ENCODE peak calls at places on chromosome 17, in nine cellular contexts. U is stimulated activated CD8-positive, alpha-beta memory T cell treated with anti-CD3 and anti-CD28 coated beads, Interleukin-2, amount 100 ng/mL, for 1 hour; J is HT1080; M is T-helper 1 cell; C is stimulated activated CD4-positive, alpha-beta T cell treated with anti-CD3 and anti-CD28 coated beads, TNF-alpha, amount 100 ng/mL, for 48 hours; B is CD14-positive monocyte; A is activated naive CD4-positive, alpha-beta T cell; O is HTR-8/SVneo; Z is left cardiac atrium. W is an unnamed sample.

GRCh38 chr17:5325851-5326250 is 43.8 kb downstream of the RABEP1 start:
- DNase-seq in A (no peak), U (no peak), C (no peak), Z (no peak), M (no peak), J (no peak), O (no peak), B (no peak), W (no peak)

GRCh38 chr17:47707056-47707791 is 13.3 kb downstream of the TBKBP1 start:
- DNase-seq in M (no peak), U (no peak), Z (no peak), C (no peak), J (peak; percentile 61), O (no peak), A (no peak), B (no peak), W (peak; percentile 16)

GRCh38 chr17:27792095-27792494 is 8.2 kb downstream of the NOS2 start:
- DNase-seq in Z (no peak), U (no peak), J (no peak), M (no peak), O (no peak), A (no peak), C (no peak), B (no peak), W (no peak)

GRCh38 chr17:57913576-57914273 is 41.5 kb downstream of the CUEDC1 start:
- DNase-seq in M (no peak), U (no peak), A (no peak), J (no peak), Z (peak; percentile 55), B (no peak), C (no peak), O (no peak), W (no peak)

GRCh38 chr17:45096141-45096540 is 35.0 kb downstream of the NMT1 start:
- DNase-seq in J (peak; percentile 35), U (no peak), O (peak; percentile 56), M (no peak), A (no peak), B (no peak), C (no peak), Z (no peak), W (no peak)

GRCh38 chr17:57407287-57408063 is 151.2 kb downstream of the MSI2 start:
- DNase-seq in O (no peak), C (no peak), J (no peak), A (no peak), U (no peak), B (no peak), Z (no peak), M (no peak), W (no peak)

GRCh38 chr17:82374626-82375331 is 3.2 kb downstream of the UTS2R start:
- DNase-seq in J (no peak), M (no peak), A (no peak), C (no peak), U (no peak), O (no peak), Z (peak; percentile 8), B (no peak), W (no peak)

GRCh38 chr17:19248923-19249574 is 11.9 kb downstream of the EPN2 start:
- DNase-seq in Z (peak; percentile 67), J (peak; percentile 83), B (no peak), A (no peak), U (no peak), O (no peak), M (no peak), C (no peak), W (peak; percentile 82)

GRCh38 chr17:9937164-9937835 is 32.2 kb upstream of the RCVRN start:
- DNase-seq in C (no peak), A (no peak), O (no peak), B (no peak), M (no peak), J (no peak), U (no peak), Z (peak; percentile 67), W (no peak)

GRCh38 chr17:58756246-58757161 is 850 bp downstream of the PPM1E start:
- DNase-seq in O (peak; percentile 41), U (no peak), C (no peak), M (no peak), Z (no peak), B (no peak), A (no peak), J (peak; percentile 0), W (no peak)

GRCh38 chr17:61129876-61130275 is 269.8 kb upstream of the TBX2 start:
- DNase-seq in U (no peak), Z (no peak), A (no peak), J (no peak), B (no peak), C (no peak), O (no peak), M (no peak), W (no peak)

GRCh38 chr17:1188812-1189211 is 9.0 kb upstream of the ABR start:
- DNase-seq in J (no peak), M (no peak), Z (peak; percentile 88), O (no peak), A (no peak), B (peak; percentile 81), U (no peak), C (no peak), W (peak; percentile 95)

GRCh38 chr17:6458416-6458950 is 14.2 kb downstream of the PIMREG start:
- DNase-seq in M (no peak), Z (no peak), O (no peak), C (no peak), U (no peak), B (no peak), J (no peak), A (no peak), W (peak; percentile 36)

GRCh38 chr17:21549107-21549687 is 143.1 kb upstream of the KCNJ18 start:
- DNase-seq in Z (no peak), A (no peak), M (no peak), C (no peak), O (no peak), B (no peak), J (peak; percentile 82), U (no peak), W (no peak)

GRCh38 chr17:66985338-66985737 is 20.8 kb downstream of the CACNG4 start:
- DNase-seq in M (no peak), J (no peak), A (no peak), Z (no peak), C (no peak), O (no peak), B (no peak), U (no peak), W (no peak)

GRCh38 chr17:75549246-75550138 is 24.0 kb downstream of the LLGL2 start:
- DNase-seq in A (no peak), B (peak; percentile 37), Z (no peak), C (no peak), J (no peak), O (no peak), M (no peak), U (no peak), W (no peak)

GRCh38 chr17:82092628-82092994 is 5.4 kb downstream of the FASN start:
- DNase-seq in Z (peak; percentile 20), O (no peak), M (no peak), A (no peak), U (no peak), J (no peak), C (no peak), B (no peak), W (peak; percentile 46)

GRCh38 chr17:66837226-66837625 is 2.3 kb downstream of the CACNG5 start:
- DNase-seq in U (no peak), M (no peak), B (no peak), A (no peak), O (no peak), C (no peak), Z (no peak), J (no peak), W (no peak)

GRCh38 chr17:54968954-54969400 is 412 bp downstream of the STXBP4 start:
- DNase-seq in O (peak; percentile 45), Z (no peak), B (no peak), A (peak; percentile 8), C (no peak), J (no peak), M (no peak), U (peak; percentile 9), W (peak; percentile 51)

GRCh38 chr17:54948380-54948779 is 20.1 kb downstream of the COX11 start:
- DNase-seq in U (no peak), M (no peak), C (no peak), O (peak; percentile 64), B (no peak), A (no peak), J (peak; percentile 98), Z (no peak), W (no peak)

GRCh38 chr17:38449364-38449763 is 21.1 kb downstream of the ARHGAP23 start:
- DNase-seq in O (no peak), J (no peak), M (no peak), U (no peak), Z (no peak), B (no peak), A (no peak), C (no peak), W (no peak)

GRCh38 chr17:43015579-43015978 is 6.6 kb downstream of the VAT1 start:
- DNase-seq in Z (peak; percentile 87), B (no peak), U (no peak), C (no peak), J (no peak), M (no peak), A (no peak), O (no peak), W (peak; percentile 65)

GRCh38 chr17:59695943-59696681 is 11.1 kb downstream of the PTRH2 start:
- DNase-seq in C (no peak), J (no peak), B (no peak), M (no peak), U (no peak), A (no peak), Z (no peak), O (no peak), W (no peak)

GRCh38 chr17:66930933-66931332 is 33.6 kb upstream of the CACNG4 start:
- DNase-seq in C (no peak), M (no peak), Z (no peak), J (no peak), B (no peak), A (no peak), U (no peak), O (peak; percentile 52), W (no peak)